ENCODE peak calls at places on chromosomes 12 and 14, in five cellular contexts. One of them, this sample, is unnamed.

GRCh38 chr14:75457024-75457390 is 29.2 kb downstream of the JDP2 start:
- DNase-seq in activated naive CD8-positive, alpha-beta T cell treated with anti-CD3 and anti-CD28 coated beads for 36 hours: no peak
- DNase-seq in WTC11: no peak
- DNase-seq in SHP77 treated with DMSO at 0.1 percent for 48 hours: no peak
- DNase-seq in LoVo: no peak
- DNase-seq in this sample: no peak

GRCh38 chr12:109815874-109816617 is 17.2 kb downstream of the TRPV4 start:
- DNase-seq in LoVo: no peak
- DNase-seq in activated naive CD8-positive, alpha-beta T cell treated with anti-CD3 and anti-CD28 coated beads for 36 hours: no peak
- DNase-seq in WTC11: no peak
- DNase-seq in SHP77 treated with DMSO at 0.1 percent for 48 hours: no peak
- DNase-seq in this sample: no peak

GRCh38 chr14:90857866-90858265 is 41.6 kb upstream of the TTC7B start:
- DNase-seq in SHP77 treated with DMSO at 0.1 percent for 48 hours: no peak
- DNase-seq in LoVo: no peak
- DNase-seq in activated naive CD8-positive, alpha-beta T cell treated with anti-CD3 and anti-CD28 coated beads for 36 hours: no peak
- DNase-seq in WTC11: no peak
- DNase-seq in this sample: no peak

GRCh38 chr12:56411781-56412639 is 37.2 kb downstream of the TIMELESS start:
- DNase-seq in SHP77 treated with DMSO at 0.1 percent for 48 hours: no peak
- DNase-seq in LoVo: no peak
- DNase-seq in activated naive CD8-positive, alpha-beta T cell treated with anti-CD3 and anti-CD28 coated beads for 36 hours: no peak
- DNase-seq in WTC11: no peak
- DNase-seq in this sample: no peak

GRCh38 chr14:78202976-78203375 is 32.8 kb downstream of the NRXN3 start:
- DNase-seq in LoVo: no peak
- DNase-seq in activated naive CD8-positive, alpha-beta T cell treated with anti-CD3 and anti-CD28 coated beads for 36 hours: no peak
- DNase-seq in WTC11: no peak
- DNase-seq in SHP77 treated with DMSO at 0.1 percent for 48 hours: no peak
- DNase-seq in this sample: peak; percentile 5

GRCh38 chr12:57008113-57008687 is 1.9 kb upstream of the ZBTB39 start:
- DNase-seq in activated naive CD8-positive, alpha-beta T cell treated with anti-CD3 and anti-CD28 coated beads for 36 hours: no peak
- DNase-seq in SHP77 treated with DMSO at 0.1 percent for 48 hours: peak; percentile 32
- DNase-seq in WTC11: no peak
- DNase-seq in LoVo: peak; percentile 66
- DNase-seq in this sample: peak; percentile 43

GRCh38 chr14:70045715-70046535 is 142.8 kb downstream of the SLC8A3 start:
- DNase-seq in SHP77 treated with DMSO at 0.1 percent for 48 hours: peak; percentile 64
- DNase-seq in activated naive CD8-positive, alpha-beta T cell treated with anti-CD3 and anti-CD28 coated beads for 36 hours: peak; percentile 20
- DNase-seq in LoVo: no peak
- DNase-seq in WTC11: peak; percentile 81
- DNase-seq in this sample: no peak

GRCh38 chr14:26841920-26842741 is 244.3 kb upstream of the NOVA1 start:
- DNase-seq in LoVo: peak; percentile 1
- DNase-seq in SHP77 treated with DMSO at 0.1 percent for 48 hours: peak; percentile 38
- DNase-seq in WTC11: no peak
- DNase-seq in activated naive CD8-positive, alpha-beta T cell treated with anti-CD3 and anti-CD28 coated beads for 36 hours: no peak
- DNase-seq in this sample: no peak